ENCODE peak calls at places on chromosomes 7 and 10, in eight cellular contexts. Y is G401; V is lower lobe of right lung; U is brain pericyte; R is activated naive CD8-positive, alpha-beta T cell treated with anti-CD3 and anti-CD28 coated beads, Interleukin-2, amount 50 U/mL, for 24 hours; G is T-helper 9 cell; Q is endothelial cell; C is kidney glomerular epithelial cell. O is an unnamed sample.

GRCh38 chr7:151755131-151755787 is 121.7 kb downstream of the PRKAG2 start:
- DNase-seq in Y (peak; percentile 45), Q (no peak), U (no peak), V (peak; percentile 59), C (no peak), G (no peak), R (no peak), O (no peak)

GRCh38 chr7:139035588-139036353 is at the start of gene ZC3HAV1L:
- DNase-seq in U (peak; percentile 3), R (peak; percentile 74), C (peak; percentile 60), Y (no peak), V (peak; percentile 66), Q (peak; percentile 66), G (peak; percentile 11), O (no peak)

GRCh38 chr7:23767514-23767913 is 57.5 kb downstream of the STK31 start:
- DNase-seq in U (no peak), Y (no peak), R (no peak), Q (no peak), C (no peak), G (no peak), V (no peak), O (no peak)

GRCh38 chr10:29493697-29494096 is 141.1 kb downstream of the SVIL start:
- DNase-seq in Q (no peak), Y (no peak), C (no peak), U (no peak), G (no peak), V (no peak), R (no peak), O (no peak)

GRCh38 chr7:27192546-27193334 is 7.2 kb downstream of the HOXA13 start:
- DNase-seq in V (no peak), G (no peak), U (no peak), C (no peak), R (no peak), Y (no peak), Q (no peak), O (no peak)

GRCh38 chr7:5077740-5078139 is 32.1 kb downstream of the RBAK start:
- DNase-seq in U (peak; percentile 45), Y (peak; percentile 51), R (no peak), V (no peak), C (no peak), Q (no peak), G (no peak), O (no peak)

GRCh38 chr7:18177815-18178660 is 150.4 kb upstream of the PRPS1L1 start:
- DNase-seq in C (no peak), R (no peak), G (no peak), V (peak; percentile 61), Q (no peak), U (peak; percentile 4), Y (no peak), O (no peak)

GRCh38 chr7:38594931-38595330 is 36.2 kb downstream of the AMPH start:
- DNase-seq in R (no peak), Y (no peak), V (no peak), Q (no peak), C (no peak), U (no peak), G (no peak), O (no peak)

GRCh38 chr7:21972397-21972784 is 26.7 kb upstream of the CDCA7L start:
- DNase-seq in C (no peak), G (no peak), Q (no peak), Y (no peak), U (no peak), V (no peak), R (no peak), O (no peak)

GRCh38 chr10:60490013-60490412 is 100.3 kb upstream of the ANK3 start:
- DNase-seq in Y (no peak), V (no peak), U (no peak), C (peak; percentile 53), Q (no peak), R (no peak), G (no peak), O (no peak)

GRCh38 chr10:7130191-7130911 is 280.5 kb downstream of the SFMBT2 start:
- DNase-seq in R (no peak), Q (no peak), V (peak; percentile 50), G (no peak), Y (no peak), U (no peak), C (no peak), O (no peak)

GRCh38 chr7:11951909-11952308 is 119.9 kb upstream of the THSD7A start:
- DNase-seq in G (no peak), Q (no peak), U (no peak), V (no peak), C (no peak), R (no peak), Y (no peak), O (no peak)

GRCh38 chr7:98213296-98213873 is 2.1 kb downstream of the BHLHA15 start:
- DNase-seq in C (no peak), U (no peak), G (no peak), Q (no peak), V (peak; percentile 30), Y (no peak), R (no peak), O (no peak)

GRCh38 chr7:144824360-144824759 is 11.5 kb downstream of the TPK1 start:
- DNase-seq in Q (no peak), R (no peak), G (no peak), Y (no peak), C (peak; percentile 94), V (no peak), U (no peak), O (peak; percentile 30)

GRCh38 chr7:156993925-156994235 is 16.6 kb downstream of the MNX1 start:
- DNase-seq in G (no peak), R (no peak), C (no peak), V (no peak), Q (no peak), U (no peak), Y (no peak), O (no peak)

GRCh38 chr10:130027716-130028464 is 63.8 kb upstream of the EBF3 start:
- DNase-seq in C (no peak), Y (no peak), Q (no peak), R (no peak), G (no peak), V (no peak), U (no peak), O (no peak)

GRCh38 chr10:74988787-74989574 is 122.5 kb upstream of the SAMD8 start:
- DNase-seq in C (no peak), V (no peak), Q (no peak), G (no peak), Y (no peak), U (no peak), R (no peak), O (no peak)

GRCh38 chr10:70472799-70473452 is 5.6 kb upstream of the PALD1 start:
- DNase-seq in V (no peak), R (no peak), U (no peak), Q (no peak), Y (no peak), G (no peak), C (no peak), O (no peak)

GRCh38 chr7:102125127-102125561 is 161.5 kb upstream of the SH2B2 start:
- DNase-seq in Q (no peak), U (peak; percentile 37), C (peak; percentile 76), R (peak; percentile 24), Y (peak; percentile 71), G (no peak), V (peak; percentile 90), O (no peak)

GRCh38 chr10:103618575-103619423 is 125.3 kb downstream of the NEURL1 start:
- DNase-seq in Q (no peak), R (no peak), C (no peak), G (no peak), V (no peak), U (no peak), Y (peak; percentile 77), O (no peak)

GRCh38 chr7:104878577-104878976 is 135.4 kb upstream of the KMT2E start:
- DNase-seq in C (no peak), U (no peak), Q (no peak), V (no peak), R (no peak), G (no peak), Y (no peak), O (no peak)

GRCh38 chr10:117647306-117647705 is 104.8 kb downstream of the EMX2 start:
- DNase-seq in C (no peak), G (no peak), V (no peak), Y (peak; percentile 24), U (no peak), Q (no peak), R (no peak), O (no peak)

GRCh38 chr10:12712284-12712983 is 289.1 kb downstream of the CCDC3 start:
- DNase-seq in G (no peak), C (no peak), Q (no peak), V (no peak), R (no peak), Y (no peak), U (no peak), O (no peak)

GRCh38 chr10:117775478-117775877 is 232.9 kb downstream of the EMX2 start:
- DNase-seq in U (no peak), C (peak; percentile 17), V (no peak), Q (no peak), Y (no peak), R (no peak), G (no peak), O (no peak)

GRCh38 chr10:20658158-20658557 is 239.0 kb downstream of the NEBL start:
- DNase-seq in C (no peak), G (no peak), Y (no peak), R (no peak), Q (no peak), V (no peak), U (no peak), O (no peak)

GRCh38 chr10:454860-455259 is 234.6 kb downstream of the DIP2C start:
- DNase-seq in C (peak; percentile 96), V (no peak), U (peak; percentile 36), Q (no peak), R (no peak), G (no peak), Y (peak; percentile 41), O (no peak)

GRCh38 chr7:148214101-148214500 is 376.5 kb upstream of the C7orf33 start:
- DNase-seq in Q (no peak), G (no peak), V (no peak), R (no peak), U (no peak), Y (no peak), C (no peak), O (no peak)

GRCh38 chr7:116342125-116342524 is 131.8 kb downstream of the TES start:
- DNase-seq in Y (no peak), C (no peak), U (no peak), V (no peak), R (no peak), Q (no peak), G (no peak), O (no peak)

GRCh38 chr10:84008878-84009277 is 130.4 kb upstream of the GHITM start:
- DNase-seq in R (peak; percentile 54), Y (no peak), C (peak; percentile 15), U (no peak), G (peak; percentile 13), Q (peak; percentile 45), V (no peak), O (no peak)

GRCh38 chr7:67422601-67423000 is 426.0 kb downstream of the TYW1 start:
- DNase-seq in R (no peak), U (no peak), Q (no peak), Y (no peak), G (no peak), V (no peak), C (no peak), O (no peak)